ENCODE peak calls at places on chromosomes 3 and 15, in seven cellular contexts. One of them, this sample, is unnamed.

GRCh38 chr3:171458857-171459129 is 1.4 kb downstream of the TNIK start:
- DNase-seq in A549: no peak
- DNase-seq in GM04504: no peak
- DNase-seq in foreskin fibroblast: no peak
- DNase-seq in endothelial cell: peak; percentile 37
- DNase-seq in SJSA1: no peak
- DNase-seq in G401: no peak
- DNase-seq in this sample: peak; percentile 70

GRCh38 chr3:187679638-187680396 is 9.6 kb upstream of the SST start:
- DNase-seq in SJSA1: peak; percentile 72
- DNase-seq in G401: peak; percentile 68
- DNase-seq in endothelial cell: peak; percentile 89
- DNase-seq in A549: peak; percentile 66
- DNase-seq in foreskin fibroblast: peak; percentile 61
- DNase-seq in GM04504: peak; percentile 55
- DNase-seq in this sample: peak; percentile 69

GRCh38 chr3:52036222-52036694 is 20.1 kb downstream of the DUSP7 start:
- DNase-seq in G401: peak; percentile 78
- DNase-seq in endothelial cell: no peak
- DNase-seq in A549: no peak
- DNase-seq in GM04504: no peak
- DNase-seq in SJSA1: no peak
- DNase-seq in foreskin fibroblast: no peak
- DNase-seq in this sample: no peak

GRCh38 chr15:86016750-86017149 is 62.9 kb upstream of the AGBL1 start:
- DNase-seq in GM04504: no peak
- DNase-seq in endothelial cell: no peak
- DNase-seq in foreskin fibroblast: no peak
- DNase-seq in SJSA1: no peak
- DNase-seq in A549: no peak
- DNase-seq in G401: no peak
- DNase-seq in this sample: no peak

GRCh38 chr3:123448503-123449091 is at the start of gene ADCY5:
- DNase-seq in A549: peak; percentile 16
- DNase-seq in GM04504: no peak
- DNase-seq in foreskin fibroblast: peak; percentile 12
- DNase-seq in SJSA1: no peak
- DNase-seq in G401: no peak
- DNase-seq in endothelial cell: peak; percentile 33
- DNase-seq in this sample: peak; percentile 88

GRCh38 chr3:115322901-115323300 is 175.8 kb upstream of the ZBTB20 start:
- DNase-seq in GM04504: no peak
- DNase-seq in A549: no peak
- DNase-seq in foreskin fibroblast: no peak
- DNase-seq in endothelial cell: no peak
- DNase-seq in G401: no peak
- DNase-seq in SJSA1: no peak
- DNase-seq in this sample: no peak

GRCh38 chr3:153162513-153163348 is 705 bp downstream of the RAP2B start:
- DNase-seq in A549: peak; percentile 48
- DNase-seq in endothelial cell: peak; percentile 41
- DNase-seq in G401: peak; percentile 36
- DNase-seq in GM04504: no peak
- DNase-seq in foreskin fibroblast: no peak
- DNase-seq in SJSA1: peak; percentile 46
- DNase-seq in this sample: peak; percentile 57

GRCh38 chr3:194749631-194750271 is 64.1 kb downstream of the FAM43A start:
- DNase-seq in SJSA1: no peak
- DNase-seq in A549: no peak
- DNase-seq in foreskin fibroblast: no peak
- DNase-seq in GM04504: no peak
- DNase-seq in endothelial cell: no peak
- DNase-seq in G401: no peak
- DNase-seq in this sample: peak; percentile 52

GRCh38 chr3:107525101-107525953 is 2.6 kb downstream of the BBX start:
- DNase-seq in G401: peak; percentile 38
- DNase-seq in A549: peak; percentile 6
- DNase-seq in foreskin fibroblast: peak; percentile 29
- DNase-seq in endothelial cell: peak; percentile 25
- DNase-seq in SJSA1: peak; percentile 42
- DNase-seq in GM04504: no peak
- DNase-seq in this sample: peak; percentile 62

GRCh38 chr15:65332662-65333440 is 28.4 kb downstream of the RNU5B-1 start:
- DNase-seq in A549: no peak
- DNase-seq in G401: no peak
- DNase-seq in SJSA1: no peak
- DNase-seq in GM04504: no peak
- DNase-seq in endothelial cell: no peak
- DNase-seq in foreskin fibroblast: no peak
- DNase-seq in this sample: peak; percentile 54

GRCh38 chr3:43238801-43239200 is 47.5 kb upstream of the SNRK start:
- DNase-seq in foreskin fibroblast: no peak
- DNase-seq in GM04504: no peak
- DNase-seq in A549: no peak
- DNase-seq in SJSA1: no peak
- DNase-seq in G401: peak; percentile 46
- DNase-seq in endothelial cell: no peak
- DNase-seq in this sample: no peak

GRCh38 chr15:94231728-94232086 is 346 bp downstream of the MCTP2 start:
- DNase-seq in endothelial cell: peak; percentile 20
- DNase-seq in GM04504: no peak
- DNase-seq in SJSA1: no peak
- DNase-seq in foreskin fibroblast: no peak
- DNase-seq in G401: no peak
- DNase-seq in A549: no peak
- DNase-seq in this sample: no peak

GRCh38 chr3:125602752-125603649 is 7.7 kb upstream of the OSBPL11 start:
- DNase-seq in G401: no peak
- DNase-seq in endothelial cell: no peak
- DNase-seq in GM04504: no peak
- DNase-seq in A549: peak; percentile 19
- DNase-seq in foreskin fibroblast: no peak
- DNase-seq in SJSA1: peak; percentile 61
- DNase-seq in this sample: no peak

GRCh38 chr3:25441234-25441856 is 13.3 kb downstream of the RARB start:
- DNase-seq in endothelial cell: no peak
- DNase-seq in A549: no peak
- DNase-seq in foreskin fibroblast: no peak
- DNase-seq in G401: no peak
- DNase-seq in GM04504: no peak
- DNase-seq in SJSA1: no peak
- DNase-seq in this sample: peak; percentile 54

GRCh38 chr15:85031086-85031943 is 49.7 kb downstream of the PDE8A start:
- DNase-seq in endothelial cell: no peak
- DNase-seq in foreskin fibroblast: no peak
- DNase-seq in A549: no peak
- DNase-seq in GM04504: no peak
- DNase-seq in SJSA1: no peak
- DNase-seq in G401: no peak
- DNase-seq in this sample: no peak

GRCh38 chr3:157061271-157061670 is 98.7 kb downstream of the CCNL1 start:
- DNase-seq in foreskin fibroblast: no peak
- DNase-seq in SJSA1: no peak
- DNase-seq in GM04504: no peak
- DNase-seq in A549: no peak
- DNase-seq in endothelial cell: no peak
- DNase-seq in G401: no peak
- DNase-seq in this sample: no peak

This sample was measured in H7.